ENCODE peak calls at places on chromosomes 11 and 22, in four cellular contexts. G, B, P and H are unnamed samples.

GRCh38 chr22:23285734-23286133 is 105.4 kb downstream of the BCR start:
- DNase-seq in G (peak; percentile 59), B (no peak), P (no peak), H (no peak)

GRCh38 chr11:31974737-31975136 is 116.1 kb upstream of the RCN1 start:
- DNase-seq in G (peak; percentile 81), B (no peak), P (no peak), H (no peak)

GRCh38 chr11:116169776-116170175 is 603.0 kb downstream of the BUD13 start:
- DNase-seq in G (no peak), B (no peak), P (no peak), H (no peak)

GRCh38 chr22:44622147-44622427 is 79.9 kb upstream of the PRR5 start:
- DNase-seq in G (no peak), B (peak; percentile 46), P (no peak), H (peak; percentile 69)

GRCh38 chr11:80929406-80929805 is 1488.6 kb upstream of the TENM4 start:
- DNase-seq in G (no peak), B (no peak), P (no peak), H (no peak)

GRCh38 chr22:29152381-29153138 is 53.1 kb upstream of the EMID1 start:
- DNase-seq in G (no peak), B (peak; percentile 52), P (no peak), H (peak; percentile 67)

GRCh38 chr11:36213050-36213840 is 76.0 kb downstream of the COMMD9 start:
- DNase-seq in G (no peak), B (no peak), P (no peak), H (peak; percentile 16)

GRCh38 chr11:113587318-113587739 is 112.1 kb upstream of the DRD2 start:
- DNase-seq in G (peak; percentile 4), B (no peak), P (no peak), H (no peak)

GRCh38 chr11:59857444-59858434 is 8.5 kb downstream of the TCN1 start:
- DNase-seq in G (no peak), B (no peak), P (no peak), H (peak; percentile 89)

GRCh38 chr11:74695705-74696280 is 35.4 kb downstream of the CHRDL2 start:
- DNase-seq in G (no peak), B (peak; percentile 45), P (no peak), H (peak; percentile 89)

GRCh38 chr11:120043323-120043945 is 94.5 kb downstream of the TRIM29 start:
- DNase-seq in G (no peak), B (peak; percentile 18), P (no peak), H (no peak)

GRCh38 chr22:21690401-21690801 is 24.6 kb downstream of the PPIL2 start:
- DNase-seq in G (no peak), B (no peak), P (no peak), H (no peak)

GRCh38 chr22:26168199-26168915 is 905 bp upstream of the SEZ6L start:
- DNase-seq in G (no peak), B (peak; percentile 44), P (no peak), H (peak; percentile 54)

GRCh38 chr11:67648140-67648795 is 2.3 kb downstream of the ACY3 start:
- DNase-seq in G (no peak), B (peak; percentile 82), P (no peak), H (peak; percentile 71)

GRCh38 chr11:17985517-17985916 is 27.3 kb downstream of the SERGEF start:
- DNase-seq in G (peak; percentile 51), B (no peak), P (no peak), H (no peak)
- H4K5ac ChIP-seq in G (no peak overlapping the region), B (no peak overlapping the region), P (no peak overlapping the region), H (no peak overlapping the region)

GRCh38 chr22:30382340-30382739 is 4.9 kb downstream of the RNF215 start:
- DNase-seq in G (no peak), B (no peak), P (no peak), H (no peak)
- H4K5ac ChIP-seq in G (no peak overlapping the region), B (no peak overlapping the region), P (no peak overlapping the region), H (no peak overlapping the region)

GRCh38 chr11:104531075-104531474 is 367.1 kb upstream of the PDGFD start:
- DNase-seq in G (no peak), B (peak; percentile 39), P (peak; percentile 10), H (peak; percentile 66)
- H4K5ac ChIP-seq in G (no peak overlapping the region), B (no peak overlapping the region), P (no peak overlapping the region), H (no peak overlapping the region)

GRCh38 chr11:15291885-15292284 is 177.2 kb downstream of the INSC start:
- DNase-seq in G (no peak), B (no peak), P (no peak), H (no peak)

GRCh38 chr11:15288801-15289342 is 174.1 kb downstream of the INSC start:
- DNase-seq in G (no peak), B (no peak), P (no peak), H (no peak)

GRCh38 chr11:15289718-15290117 is 175.0 kb downstream of the INSC start:
- DNase-seq in G (no peak), B (no peak), P (no peak), H (no peak)

DNA sequence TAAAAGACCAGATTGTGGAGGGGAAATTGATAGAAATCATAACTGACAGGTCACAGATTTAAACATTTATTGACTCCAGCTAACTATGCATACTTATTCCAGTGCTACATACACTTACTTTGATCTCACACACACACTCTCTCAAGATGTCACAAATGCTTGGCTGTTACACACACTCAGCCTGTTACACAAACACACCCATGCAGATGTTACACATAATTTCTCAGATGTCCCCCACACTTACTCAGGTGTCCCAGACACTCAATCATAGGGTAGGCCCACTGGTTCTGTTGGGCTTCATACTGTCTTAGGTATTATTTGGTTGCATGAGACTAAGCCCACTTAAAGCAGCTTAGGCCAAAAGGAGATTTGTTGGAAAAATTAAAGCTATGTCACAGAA is 179.3 kb downstream of the INSC start:
- DNase-seq in G (no peak), B (no peak), P (no peak), H (no peak)
- H4K5ac ChIP-seq in G (no peak overlapping the region), B (no peak overlapping the region), P (no peak overlapping the region), H (no peak overlapping the region)

GRCh38 chr11:61132646-61133045 is 28.6 kb downstream of the VPS37C start:
- DNase-seq in G (no peak), B (no peak), P (no peak), H (no peak)
- H4K5ac ChIP-seq in G (no peak overlapping the region), B (no peak overlapping the region), P (no peak overlapping the region), H (no peak overlapping the region)

GRCh38 chr11:72221386-72221785 is 3.2 kb upstream of the INPPL1 start:
- DNase-seq in G (no peak), B (peak; percentile 25), P (no peak), H (no peak)
- H4K5ac ChIP-seq in G (no peak overlapping the region), B (no peak overlapping the region), P (no peak overlapping the region), H (no peak overlapping the region)

DNA sequence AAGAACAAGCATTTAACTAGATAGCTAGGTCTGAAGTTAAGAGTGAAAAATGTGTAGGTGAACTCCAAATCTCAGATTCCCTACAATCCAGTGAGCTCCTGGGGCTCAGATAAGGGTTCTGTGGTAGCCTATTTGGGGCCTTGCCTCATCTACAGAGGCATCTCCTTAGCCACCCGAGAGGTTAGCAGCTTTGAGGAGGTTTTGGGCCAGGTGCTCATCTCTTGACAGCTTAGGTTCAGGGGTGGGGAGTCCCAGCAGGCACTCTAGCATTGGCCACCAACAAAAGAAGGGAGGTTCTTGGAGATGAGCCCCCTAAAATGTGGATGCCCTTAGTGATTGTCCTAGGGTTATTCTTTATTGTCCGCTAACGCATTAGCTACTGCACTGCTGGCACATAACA is 184.4 kb upstream of the B3GAT1 start:
- DNase-seq in G (no peak), B (peak; percentile 3), P (no peak), H (no peak)
- H4K5ac ChIP-seq in G (no peak overlapping the region), B (no peak overlapping the region), P (no peak overlapping the region), H (no peak overlapping the region)